ENCODE peak calls at places on chromosomes 7 and 10, in nine cellular contexts. X is stimulated activated CD4-positive, alpha-beta T cell treated with anti-CD3 and anti-CD28 coated beads, Interleukin-4, amount 100 ng/mL, for 4 hours; G is Karpas-422; O is iris pigment epithelial cell; P is CD14-positive monocyte; B is HCT116; V is astrocyte of the hippocampus; L is fibroblast of pulmonary artery; M is neural crest cell. H is an unnamed sample.
A peak's percentile ranks its signal among the peaks of the same experiment; 100 is the strongest.

GRCh38 chr10:97590748-97591139 is 1.2 kb downstream of the C10orf62 start:
- DNase-seq in B (no peak), O (no peak), V (no peak), G (no peak), L (no peak), P (no peak), X (no peak), M (no peak), H (no peak)

GRCh38 chr7:94710256-94710655 is 54.3 kb upstream of the SGCE start:
- DNase-seq in B (no peak), M (no peak), O (peak; percentile 7), G (no peak), L (peak; percentile 4), V (peak; percentile 26), X (no peak), P (no peak), H (no peak)

GRCh38 chr7:67653856-67654442 is 657.3 kb downstream of the TYW1 start:
- DNase-seq in V (no peak), G (no peak), L (no peak), B (no peak), M (no peak), X (no peak), O (no peak), P (no peak), H (no peak)

GRCh38 chr7:1667566-1668485 is 2.3 kb upstream of the ELFN1 start:
- DNase-seq in P (peak; percentile 31), V (peak; percentile 35), G (no peak), L (no peak), O (no peak), X (no peak), M (no peak), B (no peak), H (peak; percentile 25)

GRCh38 chr10:74586088-74586585 is 240.3 kb upstream of the KAT6B start:
- DNase-seq in V (peak; percentile 26), P (no peak), X (no peak), M (no peak), L (no peak), O (peak; percentile 30), G (peak; percentile 57), B (no peak), H (peak; percentile 9)

GRCh38 chr10:108037061-108037460 is 872.6 kb upstream of the SORCS1 start:
- DNase-seq in L (no peak), G (no peak), B (no peak), P (no peak), O (no peak), X (no peak), M (no peak), V (no peak), H (no peak)

GRCh38 chr10:70544431-70545340 is 57.9 kb downstream of the PRF1 start:
- DNase-seq in V (no peak), M (no peak), O (no peak), B (no peak), L (no peak), P (no peak), G (no peak), X (no peak), H (no peak)

GRCh38 chr7:45653209-45653907 is 79.2 kb downstream of the ADCY1 start:
- DNase-seq in G (no peak), M (no peak), P (no peak), L (no peak), O (no peak), B (no peak), X (no peak), V (no peak), H (no peak)

GRCh38 chr10:114770009-114770408 is 51.6 kb upstream of the FHIP2A start:
- DNase-seq in L (no peak), B (no peak), M (no peak), O (no peak), V (no peak), G (no peak), X (no peak), P (no peak), H (no peak)

H was measured in mucosa of descending colon.